ENCODE peak calls at places on chromosomes 1 and 21, in eight cellular contexts. E is CD4-positive, alpha-beta T cell; R is activated B cell treated with CpG ODN at 0.5 μM for 24 hours; T is GM20000; L is H9; N is HCT116; M is fibroblast of lung; C is AG09319. J is an unnamed sample.

GRCh38 chr1:202088216-202088615 is 34.5 kb upstream of the GPR37L1 start:
- DNase-seq in E (no peak), R (no peak), T (no peak), L (no peak), N (no peak), M (no peak), C (no peak), J (no peak)

GRCh38 chr1:145705634-145706033 is 1.5 kb downstream of the PDZK1 start:
- DNase-seq in E (no peak), R (no peak), T (no peak), L (no peak), N (no peak), M (no peak), C (no peak), J (no peak)

GRCh38 chr1:228268891-228269285 is 61.0 kb downstream of the OBSCN start:
- DNase-seq in E (no peak), R (no peak), T (no peak), L (no peak), N (no peak), M (no peak), C (no peak), J (no peak)

GRCh38 chr1:115164940-115165718 is 75.8 kb upstream of the TSPAN2 start:
- DNase-seq in E (no peak), R (no peak), T (no peak), L (no peak), N (no peak), M (no peak), C (no peak), J (no peak)

GRCh38 chr1:181152892-181153633 is 64.6 kb downstream of the IER5 start:
- DNase-seq in E (no peak), R (peak), T (peak), L (no peak), N (no peak), M (peak), C (no peak), J (no peak)

GRCh38 chr1:245690946-245691456 is 536.2 kb downstream of the KIF26B start:
- DNase-seq in E (no peak), R (no peak), T (no peak), L (no peak), N (no peak), M (no peak), C (no peak), J (no peak)

GRCh38 chr1:168734271-168734670 is 5.3 kb upstream of the DPT start:
- DNase-seq in E (no peak), R (no peak), T (no peak), L (no peak), N (no peak), M (no peak), C (no peak), J (no peak)

GRCh38 chr21:37671381-37671780 is 244.9 kb downstream of the KCNJ6 start:
- DNase-seq in E (no peak), R (no peak), T (no peak), L (no peak), N (no peak), M (no peak), C (no peak), J (no peak)

GRCh38 chr1:82388679-82389078 is 587.9 kb downstream of the ADGRL2 start:
- DNase-seq in E (no peak), R (no peak), T (no peak), L (no peak), N (no peak), M (peak), C (no peak), J (no peak)

GRCh38 chr1:172929006-172929405 is 121.7 kb downstream of the TNFSF18 start:
- DNase-seq in E (no peak), R (no peak), T (no peak), L (no peak), N (no peak), M (peak), C (no peak), J (no peak)

GRCh38 chr1:203448521-203449061 is 27.0 kb upstream of the PRELP start:
- DNase-seq in E (no peak), R (no peak), T (no peak), L (no peak), N (no peak), M (no peak), C (no peak), J (no peak)

GRCh38 chr1:997728-998050 is 2.2 kb downstream of the HES4 start:
- DNase-seq in E (no peak), R (no peak), T (no peak), L (no peak), N (no peak), M (no peak), C (no peak), J (no peak)

GRCh38 chr1:27003745-27004470 is 8.7 kb downstream of the TENT5B start:
- DNase-seq in E (no peak), R (no peak), T (no peak), L (peak), N (no peak), M (no peak), C (no peak), J (no peak)

GRCh38 chr1:157584503-157584902 is 13.4 kb downstream of the FCRL4 start:
- DNase-seq in E (no peak), R (no peak), T (no peak), L (no peak), N (no peak), M (no peak), C (no peak), J (no peak)

GRCh38 chr1:201665036-201665435 is 126.1 kb downstream of the NAV1 start:
- DNase-seq in E (no peak), R (no peak), T (no peak), L (no peak), N (no peak), M (no peak), C (no peak), J (no peak)

GRCh38 chr1:247386695-247387094 is 29.3 kb upstream of the NLRP3 start:
- DNase-seq in E (no peak), R (no peak), T (no peak), L (no peak), N (no peak), M (peak), C (no peak), J (no peak)

GRCh38 chr1:211517006-211517405 is 25.0 kb upstream of the RD3 start:
- DNase-seq in E (no peak), R (no peak), T (no peak), L (peak), N (no peak), M (no peak), C (no peak), J (no peak)

GRCh38 chr1:147636314-147636713 is 34.0 kb downstream of the ACP6 start:
- DNase-seq in E (no peak), R (no peak), T (no peak), L (no peak), N (no peak), M (no peak), C (no peak), J (no peak)

GRCh38 chr1:207644852-207645631 is at the start of gene CR1L:
- DNase-seq in E (peak), R (peak), T (peak), L (peak), N (no peak), M (peak), C (no peak), J (no peak)

GRCh38 chr1:63911049-63911448 is 137.2 kb downstream of the ROR1 start:
- DNase-seq in E (no peak), R (no peak), T (no peak), L (no peak), N (no peak), M (no peak), C (no peak), J (no peak)

GRCh38 chr1:157380523-157380922 is 171.8 kb downstream of the FCRL5 start:
- DNase-seq in E (no peak), R (no peak), T (no peak), L (no peak), N (no peak), M (no peak), C (no peak), J (no peak)

GRCh38 chr1:188027613-188028012 is 1198.9 kb downstream of the PLA2G4A start:
- DNase-seq in E (no peak), R (no peak), T (peak), L (no peak), N (peak), M (peak), C (no peak), J (no peak)

GRCh38 chr1:46037597-46037936 is 94.9 kb downstream of the PIK3R3 start:
- DNase-seq in E (no peak), R (no peak), T (no peak), L (no peak), N (peak), M (no peak), C (no peak), J (no peak)

GRCh38 chr21:38486705-38487104 is 11.6 kb downstream of the ERG start:
- DNase-seq in E (no peak), R (no peak), T (no peak), L (no peak), N (no peak), M (no peak), C (no peak), J (no peak)

GRCh38 chr1:60541831-60542532 is 468.4 kb upstream of the C1orf87 start:
- DNase-seq in E (no peak), R (no peak), T (no peak), L (no peak), N (no peak), M (no peak), C (no peak), J (no peak)

GRCh38 chr1:63817152-63817667 is 43.4 kb downstream of the ROR1 start:
- DNase-seq in E (no peak), R (no peak), T (no peak), L (no peak), N (no peak), M (peak), C (no peak), J (no peak)

DNA sequence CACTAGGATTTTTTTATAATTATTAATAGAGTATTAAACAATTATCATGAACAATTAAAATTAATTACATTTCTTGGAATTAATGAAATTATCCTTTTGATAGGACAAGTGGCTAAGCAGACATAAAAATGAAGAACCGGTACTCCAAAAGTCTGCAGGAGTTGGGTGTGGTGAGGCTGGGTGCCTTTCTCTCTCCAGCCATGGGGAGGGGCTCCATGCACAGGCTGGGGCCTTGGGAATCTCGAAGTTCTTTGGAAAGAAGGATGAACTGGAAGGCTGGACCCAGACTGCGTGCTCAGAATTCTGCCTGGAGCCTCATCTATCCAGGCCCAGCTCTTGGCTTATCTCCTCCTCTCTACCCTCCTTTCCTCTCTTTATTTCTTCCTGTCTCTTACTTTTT is 94.1 kb downstream of the ACTL8 start:
- DNase-seq in E (no peak), R (no peak), T (no peak), L (no peak), N (no peak), M (no peak), C (no peak), J (no peak)
- TF ChIP-seq CTCF in E (no peak), R (no peak), T (no peak), L (peak), N (no peak), M (peak), C (peak), J (no peak)

GRCh38 chr1:91828007-91828321 is 58.0 kb downstream of the TGFBR3 start:
- DNase-seq in E (no peak), R (no peak), T (no peak), L (no peak), N (no peak), M (no peak), C (no peak), J (no peak)

GRCh38 chr1:91828583-91829281 is 57.2 kb downstream of the TGFBR3 start:
- DNase-seq in E (no peak), R (no peak), T (no peak), L (no peak), N (no peak), M (no peak), C (no peak), J (no peak)

GRCh38 chr1:91829293-91830153 is 56.4 kb downstream of the TGFBR3 start:
- DNase-seq in E (no peak), R (no peak), T (no peak), L (no peak), N (no peak), M (no peak), C (no peak), J (no peak)

GRCh38 chr1:91831132-91831930 is 54.6 kb downstream of the TGFBR3 start:
- DNase-seq in E (no peak), R (no peak), T (no peak), L (no peak), N (no peak), M (peak), C (no peak), J (no peak)

DNA sequence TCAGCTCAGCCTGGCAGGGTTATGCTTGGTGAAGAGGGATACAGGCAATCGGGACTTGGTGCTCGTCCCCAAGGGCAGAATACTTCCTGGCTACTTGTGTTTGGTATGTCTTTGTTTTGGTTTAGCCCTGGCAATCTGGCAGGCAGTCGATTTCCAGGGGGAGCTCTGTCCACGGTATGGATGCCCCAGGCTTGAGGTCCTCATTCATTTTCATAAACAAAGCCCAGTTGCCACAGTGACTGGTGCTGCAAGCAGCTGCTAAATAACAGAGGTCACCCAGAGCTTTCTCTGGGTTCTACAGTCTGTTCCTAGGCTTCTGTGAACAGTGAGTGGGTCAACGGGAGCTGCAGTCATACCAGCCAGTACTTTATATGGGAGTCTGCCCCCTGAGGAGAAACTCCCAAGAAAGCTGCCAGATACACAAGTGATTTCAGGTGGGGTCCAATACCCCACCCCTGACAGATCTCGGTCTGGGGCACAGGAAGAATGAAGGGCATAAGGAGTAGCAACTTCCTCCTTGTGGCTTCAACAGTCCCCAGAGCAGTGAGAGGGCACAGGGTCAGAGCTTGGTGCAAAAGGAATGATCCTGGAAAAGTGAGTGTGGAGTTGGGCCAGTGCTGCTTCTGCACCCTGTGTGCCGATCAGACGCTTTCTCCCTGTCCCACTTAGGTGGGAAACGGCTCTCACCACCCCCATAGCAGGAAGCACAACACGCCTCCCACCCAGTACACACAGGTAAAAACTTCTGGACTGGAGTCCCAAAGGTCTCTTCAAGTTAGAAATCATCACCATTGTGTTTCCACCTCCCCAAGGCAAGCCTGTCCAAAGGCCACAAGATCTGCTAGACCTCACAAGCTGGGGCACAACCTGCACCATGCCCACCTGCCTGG is 55.5 kb downstream of the TGFBR3 start:
- DNase-seq in E (no peak), R (no peak), T (no peak), L (no peak), N (no peak), M (peak), C (peak), J (no peak)
- TF ChIP-seq CTCF in E (no peak), R (no peak), T (no peak), L (no peak), N (no peak), M (peak), C (peak), J (no peak)

GRCh38 chr1:68496680-68497357 is at the start of gene DEPDC1:
- DNase-seq in E (peak), R (peak), T (peak), L (peak), N (peak), M (peak), C (peak), J (peak)
- TF ChIP-seq CTCF in E (no peak), R (no peak), T (no peak), L (no peak), N (no peak), M (no peak), C (no peak), J (no peak)

DNA sequence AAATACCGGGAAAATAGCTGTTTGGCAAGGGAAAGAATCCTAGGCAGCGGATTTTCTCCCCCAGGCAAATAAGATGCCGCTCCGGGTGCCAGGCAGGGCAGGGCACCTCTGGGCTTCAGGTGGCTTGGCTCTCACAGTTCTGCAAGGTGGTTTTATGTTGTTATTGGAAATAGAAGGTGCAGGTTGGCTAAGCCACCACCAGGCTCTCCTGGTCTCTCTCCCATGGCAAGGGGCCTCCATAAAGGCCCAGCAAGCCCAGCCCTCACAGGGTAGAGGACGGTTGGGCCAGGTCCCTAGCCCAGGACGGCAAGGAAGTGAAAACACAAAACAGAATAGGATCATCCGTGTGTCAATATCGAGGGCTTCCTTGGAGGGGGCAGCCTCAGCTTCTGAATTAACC is 37.6 kb upstream of the GPR153 start:
- DNase-seq in E (no peak), R (no peak), T (no peak), L (no peak), N (no peak), M (no peak), C (no peak), J (no peak)
- TF ChIP-seq CTCF in E (no peak), R (no peak), T (no peak), L (peak), N (no peak), M (no peak), C (no peak), J (no peak)

GRCh38 chr21:14382486-14382834 is 486 bp downstream of the HSPA13 start:
- DNase-seq in E (no peak), R (no peak), T (no peak), L (no peak), N (no peak), M (peak), C (no peak), J (no peak)

GRCh38 chr21:14376854-14377253 is 6.1 kb downstream of the HSPA13 start:
- DNase-seq in E (no peak), R (no peak), T (no peak), L (no peak), N (no peak), M (no peak), C (no peak), J (no peak)
- TF ChIP-seq CTCF in E (no peak), R (no peak), T (no peak), L (peak), N (peak), M (no peak), C (no peak), J (no peak)

DNA sequence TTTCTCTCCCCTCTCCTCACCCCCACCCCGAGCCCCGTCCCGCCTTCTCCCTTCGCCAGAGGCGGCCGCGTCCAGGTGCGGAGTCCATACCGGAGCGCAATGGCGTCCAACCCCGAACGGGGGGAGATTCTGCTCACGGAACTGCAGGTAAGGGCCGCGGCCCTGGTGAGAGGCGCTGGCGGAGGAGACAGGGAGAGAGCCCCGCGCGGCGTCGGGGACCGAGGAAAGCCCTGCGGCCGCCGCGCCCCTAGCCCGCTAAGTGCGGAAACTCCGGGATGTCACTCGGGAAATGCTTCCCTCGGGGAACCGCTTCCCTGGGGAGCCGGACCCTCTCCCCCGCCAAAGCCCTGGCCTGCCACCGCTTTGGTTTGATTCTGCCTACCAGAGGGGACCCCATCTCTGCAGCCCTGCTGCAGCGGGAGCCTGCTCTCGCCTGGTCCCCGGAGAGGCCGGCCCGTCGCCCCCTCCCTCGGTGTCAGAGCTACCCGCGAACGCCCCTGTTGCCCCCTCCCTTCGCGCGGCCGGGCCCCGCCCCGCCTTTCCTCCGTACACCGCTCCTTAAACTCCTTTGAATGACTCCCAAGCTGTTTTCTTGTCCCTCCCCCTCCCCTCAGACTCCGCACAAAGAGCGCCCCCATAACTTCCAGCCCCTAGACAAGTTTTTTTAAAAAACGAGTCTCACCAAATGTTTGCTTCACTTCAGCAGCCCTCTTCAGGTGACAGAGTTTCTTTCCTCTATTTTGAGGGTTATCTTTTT is 587 bp downstream of the PKN2 start:
- DNase-seq in E (peak), R (peak), T (peak), L (peak), N (peak), M (peak), C (no peak), J (peak)
- TF ChIP-seq CTCF in E (no peak), R (no peak), T (peak), L (peak), N (no peak), M (no peak), C (no peak), J (no peak)

GRCh38 chr1:209883341-209883971 is 54.6 kb upstream of the SYT14 start:
- DNase-seq in E (no peak), R (no peak), T (no peak), L (no peak), N (no peak), M (peak), C (peak), J (no peak)

GRCh38 chr1:209885403-209886218 is 52.4 kb upstream of the SYT14 start:
- DNase-seq in E (no peak), R (no peak), T (no peak), L (no peak), N (no peak), M (peak), C (no peak), J (no peak)

GRCh38 chr1:209884665-209885117 is 53.3 kb upstream of the SYT14 start:
- DNase-seq in E (no peak), R (no peak), T (no peak), L (no peak), N (peak), M (peak), C (peak), J (no peak)

GRCh38 chr1:209884249-209884648 is 53.8 kb upstream of the SYT14 start:
- DNase-seq in E (no peak), R (no peak), T (no peak), L (no peak), N (no peak), M (peak), C (no peak), J (no peak)

DNA sequence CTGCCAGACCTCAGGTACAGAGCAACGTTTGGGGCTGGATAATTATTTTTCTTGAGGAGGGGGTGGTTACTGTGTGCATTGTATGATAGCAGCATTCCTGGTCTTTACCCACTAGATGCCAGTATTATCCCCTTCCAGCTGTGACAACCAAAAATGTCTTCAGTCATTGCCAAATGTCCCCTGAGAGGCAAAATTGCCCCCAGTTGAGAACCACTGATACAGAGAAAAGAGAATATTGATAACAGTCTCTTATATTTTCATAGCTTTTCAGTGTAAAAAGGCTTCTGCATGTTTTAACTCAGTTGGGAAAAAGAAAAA is 51.8 kb upstream of the SYT14 start:
- DNase-seq in E (no peak), R (no peak), T (no peak), L (no peak), N (no peak), M (no peak), C (no peak), J (no peak)
- TF ChIP-seq CTCF in E (no peak), R (no peak), T (no peak), L (no peak), N (peak), M (peak), C (peak), J (no peak)

J was measured in progenitor cell of endocrine pancreas.